ENCODE peak calls at places on chromosomes 4 and X, in six cellular contexts. One of them, this sample, is unnamed.

GRCh38 chrX:10725071-10725470 is 104.7 kb upstream of the MID1 start:
- DNase-seq in memory B cell: no peak
- DNase-seq in nucleus accumbens: no peak
- DNase-seq in NCI-H1092 treated with DMSO at 0.1 percent for 48 hours: no peak
- DNase-seq in T-helper 9 cell: no peak
- DNase-seq in breast epithelium: no peak
- DNase-seq in this sample: no peak

GRCh38 chrX:85897376-85898110 is 149.8 kb downstream of the CHM start:
- DNase-seq in memory B cell: no peak
- DNase-seq in nucleus accumbens: no peak
- DNase-seq in NCI-H1092 treated with DMSO at 0.1 percent for 48 hours: no peak
- DNase-seq in T-helper 9 cell: no peak
- DNase-seq in breast epithelium: no peak
- DNase-seq in this sample: no peak

GRCh38 chrX:13376857-13377441 is 57.1 kb upstream of the ATXN3L start:
- DNase-seq in memory B cell: no peak
- DNase-seq in nucleus accumbens: no peak
- DNase-seq in NCI-H1092 treated with DMSO at 0.1 percent for 48 hours: peak
- DNase-seq in T-helper 9 cell: no peak
- DNase-seq in breast epithelium: no peak
- DNase-seq in this sample: peak

GRCh38 chr4:16124232-16124631 is 40.4 kb upstream of the PROM1 start:
- DNase-seq in memory B cell: no peak
- DNase-seq in nucleus accumbens: no peak
- DNase-seq in NCI-H1092 treated with DMSO at 0.1 percent for 48 hours: peak
- DNase-seq in T-helper 9 cell: no peak
- DNase-seq in breast epithelium: no peak
- DNase-seq in this sample: no peak

GRCh38 chr4:46934731-46935130 is 25.7 kb upstream of the COX7B2 start:
- DNase-seq in memory B cell: no peak
- DNase-seq in nucleus accumbens: no peak
- DNase-seq in NCI-H1092 treated with DMSO at 0.1 percent for 48 hours: no peak
- DNase-seq in T-helper 9 cell: no peak
- DNase-seq in breast epithelium: no peak
- DNase-seq in this sample: no peak

GRCh38 chr4:154349829-154350228 is 141.8 kb downstream of the DCHS2 start:
- DNase-seq in memory B cell: no peak
- DNase-seq in nucleus accumbens: no peak
- DNase-seq in NCI-H1092 treated with DMSO at 0.1 percent for 48 hours: no peak
- DNase-seq in T-helper 9 cell: no peak
- DNase-seq in breast epithelium: no peak
- DNase-seq in this sample: peak

GRCh38 chrX:51257490-51257889 is 75.1 kb upstream of the NUDT10 start:
- DNase-seq in memory B cell: no peak
- DNase-seq in nucleus accumbens: no peak
- DNase-seq in NCI-H1092 treated with DMSO at 0.1 percent for 48 hours: no peak
- DNase-seq in T-helper 9 cell: no peak
- DNase-seq in breast epithelium: no peak
- DNase-seq in this sample: no peak

GRCh38 chr4:124276461-124276860 is 436.1 kb downstream of the ANKRD50 start:
- DNase-seq in memory B cell: no peak
- DNase-seq in nucleus accumbens: no peak
- DNase-seq in NCI-H1092 treated with DMSO at 0.1 percent for 48 hours: no peak
- DNase-seq in T-helper 9 cell: no peak
- DNase-seq in breast epithelium: no peak
- DNase-seq in this sample: no peak